ENCODE peak calls at places on chromosomes 5 and 9, in eight cellular contexts. Q, C, S, R, F, W, M and Z are unnamed samples.

GRCh38 chr5:93423333-93423714 is 157.7 kb downstream of the NR2F1-AS1 start:
- DNase-seq in Q (no peak), C (no peak), S (no peak), R (no peak), F (no peak), W (no peak), M (no peak), Z (no peak)

GRCh38 chr5:119304439-119304838 is 51.4 kb upstream of the TNFAIP8 start:
- DNase-seq in Q (no peak), C (no peak), S (no peak), R (no peak), F (no peak), W (no peak), M (no peak), Z (no peak)

GRCh38 chr5:59450245-59450644 is 443.3 kb downstream of the PDE4D start:
- DNase-seq in Q (no peak), C (no peak), S (no peak), R (no peak), F (no peak), W (no peak), M (peak), Z (peak)

GRCh38 chr5:55692509-55692908 is 19.6 kb downstream of the SLC38A9 start:
- DNase-seq in Q (no peak), C (no peak), S (no peak), R (no peak), F (no peak), W (no peak), M (no peak), Z (no peak)

GRCh38 chr5:109739741-109740140 is 50.0 kb downstream of the MAN2A1 start:
- DNase-seq in Q (no peak), C (no peak), S (no peak), R (no peak), F (no peak), W (no peak), M (peak), Z (no peak)

GRCh38 chr9:119053070-119053469 is 316.2 kb downstream of the BRINP1 start:
- DNase-seq in Q (no peak), C (no peak), S (no peak), R (no peak), F (no peak), W (no peak), M (no peak), Z (no peak)

GRCh38 chr5:157471709-157472108 is 11.7 kb downstream of the NIPAL4 start:
- DNase-seq in Q (no peak), C (no peak), S (no peak), R (no peak), F (peak), W (no peak), M (no peak), Z (peak)

GRCh38 chr5:113806250-113806649 is 292.8 kb downstream of the YTHDC2 start:
- DNase-seq in Q (no peak), C (no peak), S (no peak), R (no peak), F (peak), W (no peak), M (peak), Z (no peak)

GRCh38 chr9:71793386-71794105 is 25.2 kb upstream of the CEMIP2 start:
- DNase-seq in Q (no peak), C (no peak), S (no peak), R (no peak), F (peak), W (no peak), M (peak), Z (no peak)

GRCh38 chr5:146369691-146370090 is 31.1 kb downstream of the POU4F3 start:
- DNase-seq in Q (no peak), C (no peak), S (no peak), R (no peak), F (peak), W (no peak), M (no peak), Z (no peak)

GRCh38 chr9:130302785-130303612 is 37.4 kb downstream of the HMCN2 start:
- DNase-seq in Q (no peak), C (no peak), S (no peak), R (no peak), F (no peak), W (no peak), M (no peak), Z (no peak)

GRCh38 chr9:83633676-83634075 is 10.7 kb downstream of the IDNK start:
- DNase-seq in Q (no peak), C (no peak), S (no peak), R (no peak), F (no peak), W (no peak), M (no peak), Z (no peak)

GRCh38 chr9:113488490-113488889 is 25.0 kb downstream of the RGS3 start:
- DNase-seq in Q (peak), C (no peak), S (no peak), R (peak), F (no peak), W (no peak), M (no peak), Z (no peak)

GRCh38 chr9:129141066-129142041 is 30.1 kb downstream of the PTPA start:
- DNase-seq in Q (no peak), C (no peak), S (no peak), R (no peak), F (peak), W (peak), M (peak), Z (peak)

GRCh38 chr9:34190996-34191892 is 12.4 kb downstream of the UBAP1 start:
- DNase-seq in Q (no peak), C (no peak), S (no peak), R (no peak), F (peak), W (no peak), M (no peak), Z (peak)

GRCh38 chr9:102362463-102363138 is 624.2 kb upstream of the GRIN3A start:
- DNase-seq in Q (no peak), C (no peak), S (no peak), R (no peak), F (no peak), W (no peak), M (no peak), Z (no peak)

GRCh38 chr5:91941590-91941989 is 558.5 kb upstream of the ARRDC3 start:
- DNase-seq in Q (no peak), C (no peak), S (no peak), R (no peak), F (no peak), W (no peak), M (no peak), Z (no peak)

GRCh38 chr9:34746526-34746925 is 36.6 kb upstream of the CCL21 start:
- DNase-seq in Q (no peak), C (no peak), S (no peak), R (no peak), F (no peak), W (no peak), M (no peak), Z (no peak)

GRCh38 chr9:69174645-69175487 is 789 bp downstream of the TJP2 start:
- DNase-seq in Q (peak), C (no peak), S (peak), R (no peak), F (peak), W (no peak), M (peak), Z (no peak)

GRCh38 chr9:27117489-27118135 is 8.6 kb downstream of the TEK start:
- DNase-seq in Q (no peak), C (no peak), S (no peak), R (peak), F (peak), W (peak), M (no peak), Z (peak)

GRCh38 chr5:28809811-28810750 is 1771.7 kb upstream of the CDH9 start:
- DNase-seq in Q (peak), C (no peak), S (no peak), R (no peak), F (no peak), W (no peak), M (peak), Z (no peak)

GRCh38 chr5:175387144-175387543 is 56.8 kb downstream of the DRD1 start:
- DNase-seq in Q (no peak), C (no peak), S (no peak), R (no peak), F (peak), W (no peak), M (no peak), Z (no peak)

GRCh38 chr9:136644343-136644592 is 18.4 kb upstream of the EGFL7 start:
- DNase-seq in Q (peak), C (no peak), S (no peak), R (peak), F (no peak), W (peak), M (no peak), Z (peak)

GRCh38 chr5:151168602-151169344 is 11.2 kb upstream of the ANXA6 start:
- DNase-seq in Q (no peak), C (no peak), S (no peak), R (peak), F (no peak), W (no peak), M (no peak), Z (no peak)

GRCh38 chr5:142896325-142897007 is 126.3 kb downstream of the ARHGAP26 start:
- DNase-seq in Q (no peak), C (no peak), S (no peak), R (no peak), F (peak), W (no peak), M (no peak), Z (no peak)

GRCh38 chr9:69425402-69425801 is 100.4 kb downstream of the ENTREP1 start:
- DNase-seq in Q (no peak), C (no peak), S (no peak), R (no peak), F (no peak), W (no peak), M (no peak), Z (no peak)

GRCh38 chr5:29077451-29077850 is 2039.1 kb upstream of the CDH9 start:
- DNase-seq in Q (no peak), C (no peak), S (no peak), R (no peak), F (no peak), W (no peak), M (no peak), Z (no peak)

GRCh38 chr9:137070906-137071275 is 534 bp upstream of the SAPCD2 start:
- DNase-seq in Q (no peak), C (no peak), S (no peak), R (no peak), F (no peak), W (no peak), M (no peak), Z (no peak)

GRCh38 chr5:548256-548655 is 24.0 kb upstream of the SLC9A3 start:
- DNase-seq in Q (peak), C (no peak), S (no peak), R (peak), F (no peak), W (no peak), M (peak), Z (no peak)

GRCh38 chr9:20043461-20043860 is 254.6 kb upstream of the SLC24A2 start:
- DNase-seq in Q (no peak), C (no peak), S (no peak), R (no peak), F (no peak), W (no peak), M (no peak), Z (peak)
- H3K4me3 ChIP-seq in Q (no peak), C (peak), S (peak), R (no peak), F (no peak), W (no peak), M (no peak), Z (no peak)

DNA sequence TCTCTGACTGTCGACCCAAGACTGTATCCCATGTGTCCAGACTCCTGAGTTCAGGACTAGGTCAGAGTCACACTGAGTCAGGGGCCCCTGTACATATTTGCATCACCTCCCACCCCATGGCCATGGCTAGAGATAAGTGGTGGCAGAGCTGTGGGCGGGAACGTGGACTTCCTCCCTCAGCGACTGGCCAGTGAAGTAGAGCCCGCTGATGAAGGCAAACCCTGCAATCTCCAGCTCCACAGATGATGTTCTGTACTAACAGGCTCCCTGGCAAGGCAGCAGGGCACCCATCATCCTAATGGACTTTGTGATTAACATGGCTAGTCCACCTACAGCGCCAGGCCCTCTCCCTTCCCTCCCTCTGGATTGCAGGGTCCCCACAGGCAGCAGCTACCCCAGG is 110.5 kb upstream of the LRRTM2 start:
- DNase-seq in Q (no peak), C (no peak), S (no peak), R (no peak), F (no peak), W (no peak), M (no peak), Z (no peak)
- H3K27ac ChIP-seq in Q (peak), C (no peak), S (no peak), R (no peak), F (no peak), W (peak), M (no peak), Z (no peak)

DNA sequence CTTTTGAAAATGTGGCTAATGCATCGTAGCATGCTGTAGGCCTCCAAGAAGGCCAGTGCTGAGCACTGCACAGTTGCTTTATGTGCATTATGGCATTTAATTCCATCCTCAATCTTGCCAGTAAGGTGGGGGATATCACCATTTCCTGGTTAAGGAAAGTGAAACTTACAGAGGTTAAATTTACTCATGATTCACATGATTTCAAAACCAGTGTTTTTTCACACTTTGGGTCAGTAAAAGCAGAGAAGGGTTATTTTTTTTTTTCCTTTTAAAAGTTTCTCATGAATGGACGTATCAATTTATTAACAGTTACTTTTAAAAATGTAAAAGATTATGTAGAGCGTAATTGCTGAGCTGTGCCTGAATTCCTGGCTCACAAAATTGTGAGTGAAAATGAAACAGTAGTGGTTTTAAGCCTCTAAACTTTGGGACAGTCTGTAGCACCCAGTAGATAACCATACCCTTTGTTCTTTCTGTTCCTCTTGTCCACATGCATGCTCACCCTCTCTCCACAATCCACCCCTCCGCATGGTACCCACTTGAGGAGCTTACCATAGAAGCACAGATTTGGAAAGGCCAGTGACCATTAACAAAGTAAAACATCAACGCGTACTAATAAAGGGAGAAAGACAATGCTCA is 21.1 kb downstream of the MAST4 start:
- DNase-seq in Q (no peak), C (no peak), S (no peak), R (no peak), F (no peak), W (no peak), M (no peak), Z (no peak)
- H3K4me3 ChIP-seq in Q (no peak), C (no peak), S (no peak), R (no peak), F (no peak), W (no peak), M (no peak), Z (no peak)

GRCh38 chr9:86368871-86369521 is 14.8 kb upstream of the TUT7 start:
- DNase-seq in Q (no peak), C (no peak), S (no peak), R (no peak), F (no peak), W (no peak), M (no peak), Z (peak)
- H3K27ac ChIP-seq in Q (no peak), C (no peak), S (no peak), R (peak), F (no peak), W (no peak), M (no peak), Z (no peak)

DNA sequence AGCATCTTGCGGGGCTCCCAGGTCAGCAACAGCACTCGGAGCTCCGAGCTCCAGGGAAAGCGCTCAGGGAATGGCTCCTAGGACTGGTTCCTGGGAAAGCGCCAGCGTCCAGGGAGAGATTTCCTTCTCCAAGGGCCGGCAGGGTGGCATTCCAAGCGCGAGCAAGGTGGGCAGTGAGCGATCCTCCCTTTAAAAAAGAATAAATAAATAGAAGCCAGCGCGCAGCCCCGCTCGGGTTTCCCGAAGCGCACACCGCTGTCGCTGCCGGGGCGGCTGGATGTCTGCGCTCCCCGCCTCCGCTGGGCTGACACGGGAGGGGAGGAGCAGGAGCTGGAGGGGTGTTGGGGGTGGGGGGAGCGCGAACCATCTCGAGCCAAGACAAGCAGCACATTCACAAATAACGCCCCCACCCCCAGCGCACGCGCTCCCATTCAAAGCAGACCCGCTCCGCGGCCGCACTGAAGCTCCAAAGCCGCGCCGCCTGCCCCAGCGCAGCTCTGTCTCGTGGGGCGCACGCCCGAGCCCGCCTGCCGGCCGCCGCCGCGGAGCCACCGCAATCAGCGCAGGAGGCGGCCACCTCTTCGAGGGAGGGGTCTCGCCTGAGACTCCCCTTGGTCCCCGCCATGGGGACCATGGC is 327.5 kb downstream of the SH3GL2 start:
- DNase-seq in Q (peak), C (no peak), S (no peak), R (peak), F (no peak), W (peak), M (no peak), Z (no peak)
- H3K4me3 ChIP-seq in Q (peak), C (no peak), S (no peak), R (peak), F (no peak), W (peak), M (peak), Z (peak)

DNA sequence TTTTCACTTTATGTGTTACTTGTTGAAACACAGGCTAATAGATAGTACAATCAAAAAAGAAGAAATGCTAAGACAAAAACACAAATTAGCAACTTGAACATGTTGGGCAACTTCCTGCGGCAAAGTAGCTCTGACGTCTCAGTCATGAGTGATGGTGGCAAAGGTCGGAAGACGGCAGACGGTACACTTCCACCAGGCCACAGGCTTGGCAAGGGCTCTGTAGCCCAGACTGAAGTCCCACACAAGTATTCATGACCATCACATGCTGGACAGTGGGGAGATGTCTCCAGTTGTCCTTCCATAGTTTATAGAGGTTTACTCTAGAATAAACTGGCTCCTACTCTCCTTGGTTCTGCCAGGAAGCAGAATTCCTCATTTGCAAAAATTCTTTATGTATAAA is 831.3 kb downstream of the MTRR start:
- DNase-seq in Q (no peak), C (no peak), S (no peak), R (no peak), F (no peak), W (no peak), M (no peak), Z (peak)
- H3K27ac ChIP-seq in Q (no peak), C (no peak), S (no peak), R (peak), F (no peak), W (no peak), M (no peak), Z (no peak)